ENCODE peak calls at places on chromosomes 13 and 19, in four cellular contexts. R is astrocyte of the spinal cord, Y is Peyer's patch, D is stomach. T is an unnamed sample.

GRCh38 chr19:32751066-32751465 is 31.5 kb downstream of the TDRD12 start:
- DNase-seq in R (no peak), Y (no peak), D (no peak), T (no peak)

GRCh38 chr13:30147380-30147779 is 160.0 kb downstream of the KATNAL1 start:
- DNase-seq in R (no peak), Y (no peak), D (no peak), T (no peak)

GRCh38 chr19:10580979-10581631 is 6.0 kb downstream of the AP1M2 start:
- DNase-seq in R (peak), Y (peak), D (peak), T (peak)

GRCh38 chr19:30037835-30038234 is 95.8 kb downstream of the URI1 start:
- DNase-seq in R (no peak), Y (no peak), D (no peak), T (no peak)

GRCh38 chr19:19115954-19116353 is 22.3 kb downstream of the TMEM161A start:
- DNase-seq in R (no peak), Y (peak), D (peak), T (peak)

GRCh38 chr19:24140099-24140498 is 53.1 kb downstream of the ZNF254 start:
- DNase-seq in R (peak), Y (no peak), D (no peak), T (peak)

GRCh38 chr19:2064788-2065524 is 13.9 kb upstream of the MKNK2 start:
- DNase-seq in R (no peak), Y (no peak), D (no peak), T (no peak)

GRCh38 chr13:65293530-65294198 is 1936.5 kb downstream of the PCDH9 start:
- DNase-seq in R (no peak), Y (no peak), D (no peak), T (no peak)

GRCh38 chr19:13146763-13147563 is 3.2 kb downstream of the STX10 start:
- DNase-seq in R (no peak), Y (no peak), D (peak), T (peak)

GRCh38 chr13:32905063-32905863 is 111.0 kb upstream of the KL start:
- DNase-seq in R (no peak), Y (no peak), D (no peak), T (no peak)

GRCh38 chr19:2548966-2549365 is 73.0 kb downstream of the GADD45B start:
- DNase-seq in R (no peak), Y (no peak), D (no peak), T (no peak)

GRCh38 chr13:49295231-49295630 is 47.5 kb downstream of the CDADC1 start:
- DNase-seq in R (no peak), Y (no peak), D (no peak), T (no peak)

GRCh38 chr13:49908637-49909036 is 27.5 kb downstream of the SPRYD7 start:
- DNase-seq in R (no peak), Y (no peak), D (no peak), T (no peak)

GRCh38 chr13:33004454-33004853 is 11.8 kb upstream of the KL start:
- DNase-seq in R (no peak), Y (no peak), D (no peak), T (peak)

GRCh38 chr19:50801107-50801506 is 10.9 kb downstream of the ACP4 start:
- DNase-seq in R (no peak), Y (no peak), D (no peak), T (no peak)

GRCh38 chr19:55341191-55342043 is 1.7 kb downstream of the KMT5C start:
- DNase-seq in R (peak), Y (peak), D (peak), T (peak)

GRCh38 chr19:31351212-31352193 is 2.3 kb upstream of the TSHZ3 start:
- DNase-seq in R (peak), Y (no peak), D (no peak), T (peak)

GRCh38 chr19:49638360-49638759 is 1.6 kb downstream of the RRAS start:
- DNase-seq in R (no peak), Y (no peak), D (no peak), T (peak)

GRCh38 chr19:12786149-12786870 is 5.0 kb upstream of the JUNB start:
- DNase-seq in R (no peak), Y (peak), D (peak), T (no peak)

GRCh38 chr13:20161275-20161950 is 561 bp upstream of the GJA3 start:
- DNase-seq in R (no peak), Y (peak), D (no peak), T (no peak)

GRCh38 chr19:2952953-2953481 is 8.2 kb upstream of the ZNF77 start:
- DNase-seq in R (no peak), Y (peak), D (peak), T (peak)

GRCh38 chr19:35727956-35728706 is 10.3 kb downstream of the KMT2B start:
- DNase-seq in R (no peak), Y (no peak), D (no peak), T (no peak)

GRCh38 chr19:15616627-15617270 is 1.7 kb downstream of the CYP4F8 start:
- DNase-seq in R (no peak), Y (no peak), D (no peak), T (no peak)

GRCh38 chr19:33248954-33249613 is 23.4 kb upstream of the SLC7A10 start:
- DNase-seq in R (no peak), Y (no peak), D (peak), T (no peak)

GRCh38 chr13:47111499-47111898 is 214.6 kb upstream of the HTR2A start:
- DNase-seq in R (no peak), Y (no peak), D (no peak), T (no peak)

GRCh38 chr13:24680258-24680920 is at the start of gene ATP12A:
- DNase-seq in R (no peak), Y (peak), D (peak), T (no peak)

GRCh38 chr13:66774046-66774445 is 456.1 kb downstream of the PCDH9 start:
- DNase-seq in R (no peak), Y (no peak), D (no peak), T (no peak)

GRCh38 chr13:24688111-24688510 is 7.9 kb downstream of the ATP12A start:
- DNase-seq in R (no peak), Y (no peak), D (no peak), T (no peak)

GRCh38 chr13:66660013-66660804 is 569.9 kb downstream of the PCDH9 start:
- DNase-seq in R (peak), Y (no peak), D (no peak), T (peak)

DNA sequence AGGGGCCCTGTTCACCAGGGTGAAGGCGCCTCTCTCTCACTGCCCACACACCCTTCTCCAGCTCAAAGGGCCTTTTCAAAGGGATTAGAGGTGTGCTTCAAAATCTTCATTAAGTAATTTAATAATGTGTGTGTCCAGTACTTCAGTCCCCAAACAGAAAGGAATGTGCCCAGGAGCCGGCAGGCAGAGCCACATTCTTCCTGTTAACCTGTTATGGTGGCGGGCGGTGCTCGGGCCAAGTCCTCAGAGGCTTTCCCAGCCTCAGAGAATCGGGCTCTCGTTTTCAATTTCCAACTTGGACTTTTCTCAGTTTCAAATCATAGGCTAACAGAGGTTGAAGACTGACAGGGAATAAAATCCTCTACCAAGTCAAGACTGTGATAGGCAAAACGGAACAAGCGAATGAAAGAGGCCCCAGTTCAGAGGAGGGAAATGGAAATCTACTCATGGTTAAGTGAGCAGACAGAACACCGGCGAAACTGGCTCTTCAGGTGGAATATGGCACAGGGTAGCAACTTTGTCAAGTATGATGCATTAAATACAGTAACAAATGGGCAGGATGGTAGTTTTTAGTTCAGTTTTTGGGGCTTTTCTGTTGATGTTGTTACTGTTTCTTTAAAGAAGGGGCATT is 68.6 kb downstream of the FOXO1 start:
- DNase-seq in R (no peak), Y (no peak), D (peak), T (no peak)
- H3K4me3 ChIP-seq in R (no peak), Y (no peak), D (no peak), T (no peak)

DNA sequence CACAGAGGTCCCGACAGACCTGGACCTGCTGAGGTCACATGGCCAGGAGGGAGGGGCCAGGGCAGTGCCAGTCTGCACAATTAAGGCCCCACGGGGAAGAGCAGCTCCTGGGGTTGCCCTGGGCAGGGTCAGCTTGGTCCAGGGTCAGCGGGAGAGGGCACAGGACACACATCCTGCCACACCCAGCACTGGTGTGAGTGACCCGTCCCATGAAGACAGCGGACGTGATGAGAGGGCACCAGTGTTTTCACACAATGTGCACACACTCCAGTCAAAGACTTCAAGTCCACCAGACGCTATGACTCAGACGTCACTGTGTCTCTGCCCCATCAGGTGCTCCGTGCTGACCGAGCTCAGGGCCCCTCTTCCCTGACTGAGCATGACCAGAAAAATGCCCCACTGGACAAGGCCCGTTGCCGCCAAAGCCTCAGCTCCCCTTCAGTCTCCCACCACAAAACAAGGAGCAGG is 4.2 kb downstream of the TMEM259 start:
- DNase-seq in R (peak), Y (peak), D (no peak), T (peak)
- H3K4me3 ChIP-seq in R (no peak), Y (no peak), D (no peak), T (peak)

GRCh38 chr19:45645068-45645630 is 6.0 kb upstream of the EML2 start:
- DNase-seq in R (no peak), Y (no peak), D (no peak), T (no peak)

GRCh38 chr19:45643024-45643926 is 4.1 kb upstream of the EML2 start:
- DNase-seq in R (peak), Y (peak), D (peak), T (peak)

GRCh38 chr19:45645631-45646344 is 6.6 kb upstream of the EML2 start:
- DNase-seq in R (peak), Y (peak), D (peak), T (peak)

GRCh38 chr19:45643927-45644771 is 5.0 kb upstream of the EML2 start:
- DNase-seq in R (no peak), Y (no peak), D (no peak), T (no peak)

GRCh38 chr19:45646345-45646698 is 7.1 kb upstream of the EML2 start:
- DNase-seq in R (no peak), Y (no peak), D (no peak), T (no peak)
- H3K4me3 ChIP-seq in R (peak), Y (no peak), D (no peak), T (peak)

GRCh38 chr19:8343483-8343844 is 402 bp upstream of the KANK3 start:
- DNase-seq in R (no peak), Y (no peak), D (no peak), T (no peak)
- H3K4me3 ChIP-seq in R (peak), Y (no peak), D (peak), T (peak)

GRCh38 chr19:17536957-17537356 is 18.5 kb upstream of the COLGALT1 start:
- DNase-seq in R (no peak), Y (no peak), D (no peak), T (no peak)
- H3K4me3 ChIP-seq in R (no peak), Y (no peak), D (no peak), T (no peak)